ENCODE peak calls at places on chromosomes 13 and 19, in four cellular contexts. G is tibial artery, O is Caco-2, J is GM23248. V is an unnamed sample. For H3K27me3, the result is how much of the 10 kb centered on the place peaks cover.

GRCh38 chr13:85638265-85638664 is 161.0 kb downstream of the SLITRK6 start:
- DNase-seq in J (no peak), O (no peak), G (no peak), V (no peak)

GRCh38 chr13:20525144-20525600 is 485 bp downstream of the CRYL1 start:
- DNase-seq in G (peak), J (peak), O (peak), V (peak)

GRCh38 chr19:42433503-42434260 is 6.5 kb upstream of the LIPE start:
- DNase-seq in J (peak), O (peak), G (no peak), V (peak)

GRCh38 chr19:41958367-41959055 is 610 bp downstream of the RABAC1 start:
- DNase-seq in G (peak), O (peak), J (peak), V (peak)

GRCh38 chr13:52847322-52847681 is 1.1 kb downstream of the PCDH8 start:
- DNase-seq in J (no peak), G (no peak), O (no peak), V (no peak)

GRCh38 chr19:5430237-5430636 is 25.0 kb upstream of the ZNRF4 start:
- DNase-seq in G (no peak), J (no peak), O (no peak), V (no peak)

GRCh38 chr19:43681826-43682225 is 11.9 kb upstream of the PLAUR start:
- DNase-seq in G (no peak), J (no peak), O (no peak), V (no peak)

GRCh38 chr19:6066661-6067646 is 43.3 kb downstream of the RFX2 start:
- DNase-seq in J (peak), O (peak), G (peak), V (peak)

GRCh38 chr19:31120952-31121351 is 228.3 kb downstream of the TSHZ3 start:
- DNase-seq in O (no peak), J (no peak), G (no peak), V (no peak)

GRCh38 chr13:108961542-108962125 is 332.2 kb downstream of the MYO16 start:
- DNase-seq in J (peak), O (peak), G (no peak), V (peak)

GRCh38 chr13:20401958-20402856 is 123.5 kb downstream of the CRYL1 start:
- DNase-seq in J (peak), G (no peak), O (no peak), V (peak)

GRCh38 chr13:51776179-51776578 is 27.8 kb downstream of the DHRS12 start:
- DNase-seq in J (peak), G (no peak), O (no peak), V (no peak)

GRCh38 chr13:48536851-48537250 is 4.0 kb upstream of the RCBTB2 start:
- DNase-seq in G (no peak), J (no peak), O (no peak), V (no peak)

GRCh38 chr13:26497991-26498423 is 59.5 kb upstream of the WASF3 start:
- DNase-seq in G (no peak), J (peak), O (no peak), V (no peak)

GRCh38 chr19:5147971-5148793 is 179.3 kb downstream of the KDM4B start:
- DNase-seq in J (peak), O (no peak), G (peak), V (peak)

GRCh38 chr13:99864627-99864990 is 107.0 kb downstream of the ZIC5 start:
- DNase-seq in G (no peak), O (no peak), J (no peak), V (no peak)

GRCh38 chr19:35533822-35534521 is 716 bp downstream of the GAPDHS start:
- DNase-seq in G (no peak), O (no peak), J (peak), V (peak)

GRCh38 chr19:3621689-3622088 is 4.9 kb downstream of the CACTIN start:
- DNase-seq in J (no peak), G (no peak), O (no peak), V (no peak)

GRCh38 chr13:50701469-50701868 is 142.0 kb downstream of the DLEU7 start:
- DNase-seq in J (no peak), G (no peak), O (no peak), V (no peak)

GRCh38 chr13:50700664-50701266 is 142.7 kb downstream of the DLEU7 start:
- DNase-seq in G (no peak), O (no peak), J (no peak), V (no peak)

GRCh38 chr13:50699874-50700663 is 143.4 kb downstream of the DLEU7 start:
- DNase-seq in G (no peak), O (no peak), J (no peak), V (no peak)

GRCh38 chr13:50693755-50694154 is 149.7 kb downstream of the DLEU7 start:
- DNase-seq in J (peak), O (no peak), G (no peak), V (no peak)

DNA sequence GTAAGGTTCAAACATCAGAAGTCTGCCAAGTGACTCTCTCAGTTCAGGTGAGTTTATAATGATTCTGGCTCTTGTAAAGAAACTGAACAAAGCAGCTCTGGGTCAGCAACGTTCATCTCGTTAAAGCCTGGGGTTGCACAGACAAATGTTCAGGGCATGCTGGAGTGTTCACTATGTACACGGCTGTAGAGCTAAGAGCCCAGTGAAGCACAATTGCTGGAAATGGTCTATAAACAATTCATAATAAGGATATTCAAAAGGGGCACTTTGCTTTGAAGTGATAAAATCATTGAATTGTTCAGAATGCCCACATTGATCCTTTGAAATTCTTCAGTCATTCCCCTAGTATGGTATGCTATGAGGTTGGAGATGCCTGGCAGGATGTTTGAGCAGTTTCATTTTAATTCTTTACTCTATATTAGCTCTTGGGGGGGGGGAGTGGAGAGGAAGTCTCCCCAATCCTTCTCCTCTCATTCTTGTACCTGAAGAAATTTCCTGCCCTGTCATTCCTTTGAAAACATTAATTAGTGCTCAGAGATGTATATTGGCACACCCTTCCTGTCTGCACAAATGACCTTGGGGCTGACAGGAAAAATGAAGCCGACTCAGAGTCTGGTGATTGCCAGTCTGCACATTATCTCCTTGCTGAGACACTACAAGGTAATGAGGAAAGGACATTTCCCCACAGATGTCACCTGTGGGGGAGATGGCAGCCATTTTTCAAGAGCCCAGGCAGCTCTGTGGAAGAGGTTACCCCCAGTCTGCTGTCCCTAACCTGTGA is 145.6 kb downstream of the DLEU7 start:
- DNase-seq in J (no peak), O (no peak), G (no peak), V (no peak)
- H3K27me3 ChIP-seq in J (under half), O (under half), G (under half), V (under half)

GRCh38 chr19:18609717-18610051 is 3.0 kb upstream of the TMEM59L start:
- DNase-seq in G (no peak), O (no peak), J (no peak), V (no peak)
- H3K27me3 ChIP-seq in G (under half), O (under half), J (half or more), V (half or more)

GRCh38 chr13:67977081-67977480 is 746.9 kb upstream of the PCDH9 start:
- DNase-seq in O (no peak), J (no peak), G (no peak), V (no peak)
- H3K27me3 ChIP-seq in O (under half), J (under half), G (under half), V (under half)

DNA sequence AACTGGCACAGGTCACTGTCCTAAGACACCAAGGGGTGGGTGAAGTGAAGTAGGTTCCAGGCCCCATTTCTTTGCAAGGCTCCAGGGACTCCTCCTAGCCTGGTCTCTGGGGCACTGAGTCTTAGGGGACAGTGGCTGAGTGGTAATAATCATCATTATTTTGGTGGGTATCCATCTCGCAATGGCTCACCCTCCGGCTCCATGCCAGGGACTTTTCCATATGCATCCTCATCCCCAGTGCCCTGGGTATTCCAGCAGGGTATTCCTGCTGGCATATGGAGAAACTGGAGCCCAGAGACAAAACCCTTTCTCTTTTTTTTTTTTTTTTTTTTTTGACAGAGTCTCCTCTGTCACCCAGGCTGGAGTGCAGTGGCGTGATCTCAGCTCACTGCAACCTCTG is 2.5 kb downstream of the PDE4A start:
- DNase-seq in G (no peak), O (no peak), J (no peak), V (no peak)
- H3K27me3 ChIP-seq in G (under half), O (under half), J (under half), V (under half)

DNA sequence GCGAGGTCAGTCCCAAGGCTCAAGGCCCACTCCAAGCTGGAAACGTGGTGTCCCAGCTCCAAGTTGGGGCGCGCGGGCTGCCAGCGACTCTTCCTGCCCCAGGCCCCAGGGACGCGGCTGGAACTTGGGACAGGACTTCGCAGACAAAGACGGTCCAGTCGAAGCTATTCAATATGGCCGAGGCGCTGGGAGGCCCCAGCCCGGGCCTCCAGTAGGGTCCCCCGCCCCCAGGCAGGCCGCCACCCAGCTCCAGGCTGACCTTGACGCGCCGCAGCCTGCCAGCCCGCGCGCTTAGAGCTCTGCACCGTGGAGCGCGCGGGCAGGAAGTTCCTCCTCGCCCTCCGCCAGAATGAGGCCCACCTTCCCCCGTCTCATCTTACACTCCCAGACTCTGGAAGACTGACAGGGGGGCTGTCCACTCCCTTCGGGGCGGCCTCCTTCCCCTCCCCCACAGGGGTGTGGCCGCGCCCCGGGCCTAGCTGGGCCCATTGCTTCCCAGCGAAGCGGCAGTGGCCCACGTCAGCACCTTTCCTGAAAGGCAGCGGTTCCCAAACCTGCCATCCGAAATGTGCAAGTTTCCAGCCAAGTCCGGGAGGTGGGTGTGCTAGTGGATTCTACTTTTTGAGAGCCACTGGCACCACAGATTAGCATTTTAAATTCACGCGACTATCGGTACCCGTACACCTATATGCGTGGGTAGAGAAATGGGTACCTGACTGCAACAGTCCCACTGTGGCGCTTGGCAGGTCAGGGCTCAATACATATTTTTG is at the start of gene CCDC8:
- DNase-seq in J (peak), O (no peak), G (peak), V (peak)
- H3K27me3 ChIP-seq in J (under half), O (under half), G (under half), V (under half)

DNA sequence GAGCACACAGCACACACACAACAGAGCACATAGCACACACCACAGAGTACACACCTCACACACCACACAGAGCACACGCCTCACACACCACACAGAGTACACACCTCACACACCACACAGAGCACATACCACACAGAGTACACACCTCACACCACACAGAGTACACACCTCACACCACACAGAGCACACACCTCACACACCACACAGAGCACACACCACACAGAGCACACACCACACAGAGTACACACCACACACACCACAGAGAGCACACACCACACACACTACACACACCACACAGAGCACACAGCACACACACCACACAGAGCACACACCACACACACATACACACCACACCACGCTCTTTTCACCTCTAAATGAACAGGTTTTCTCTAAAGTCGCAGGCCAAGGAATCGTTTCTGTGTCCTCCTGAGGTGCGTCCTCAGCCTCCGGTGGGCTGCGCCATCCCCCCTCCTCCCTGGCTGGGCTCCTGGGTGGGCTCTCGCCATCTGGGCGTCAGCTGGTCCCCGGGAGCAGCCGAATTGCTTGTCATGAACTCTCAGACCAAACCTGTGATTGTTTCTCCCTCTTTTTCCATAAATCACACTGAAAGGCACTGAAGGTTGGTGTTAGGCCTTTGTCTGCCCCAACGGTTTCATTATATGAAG is 37.3 kb downstream of the TMEM255B start:
- DNase-seq in J (no peak), G (no peak), O (no peak), V (no peak)
- H3K27me3 ChIP-seq in J (under half), G (under half), O (under half), V (under half)

GRCh38 chr13:43946281-43946680 is 66.6 kb downstream of the LACC1 start:
- DNase-seq in O (no peak), J (no peak), G (no peak), V (no peak)
- H3K27me3 ChIP-seq in O (under half), J (under half), G (under half), V (under half)

V was measured in trophoblast cell.